ENCODE peak calls at places on chromosomes 13 and 19, in nine cellular contexts. D is adipocyte, J is uterus, V is fibroblast of pulmonary artery, U is nucleus accumbens, X is kidney tubule cell, Y is NCI-H187 treated with DMSO at 0.1 percent for 48 hours, E is SK-N-SH, H is GM06990. N is an unnamed sample.

GRCh38 chr13:93480553-93481106 is 254.0 kb downstream of the GPC6 start:
- DNase-seq in U (no peak), V (peak), E (no peak), J (no peak), D (no peak), Y (no peak), H (no peak), X (no peak), N (no peak)

GRCh38 chr19:19654441-19654840 is 9.0 kb downstream of the ATP13A1 start:
- DNase-seq in V (no peak), H (no peak), J (no peak), U (no peak), X (no peak), D (no peak), Y (no peak), E (no peak), N (no peak)

GRCh38 chr19:46834984-46835383 is 15.7 kb downstream of the AP2S1 start:
- DNase-seq in D (no peak), J (no peak), V (no peak), E (no peak), Y (no peak), H (no peak), X (no peak), U (no peak), N (no peak)

GRCh38 chr19:18830488-18830887 is 1.3 kb upstream of the UPF1 start:
- DNase-seq in V (no peak), H (no peak), E (no peak), J (no peak), X (no peak), Y (no peak), U (no peak), D (no peak), N (no peak)

GRCh38 chr19:52991484-52991883 is 22.2 kb upstream of the ERVV-1 start:
- DNase-seq in V (peak), J (no peak), U (no peak), Y (no peak), D (peak), H (no peak), X (peak), E (no peak), N (no peak)

GRCh38 chr13:34201050-34201913 is 383.3 kb downstream of the RFC3 start:
- DNase-seq in D (peak), X (no peak), Y (no peak), V (peak), H (no peak), U (no peak), E (no peak), J (no peak), N (no peak)

GRCh38 chr19:5018224-5019015 is 49.5 kb downstream of the KDM4B start:
- DNase-seq in V (peak), U (no peak), J (no peak), H (no peak), X (no peak), Y (no peak), E (no peak), D (peak), N (no peak)

GRCh38 chr19:16969127-16969526 is 57.5 kb downstream of the CPAMD8 start:
- DNase-seq in X (no peak), H (no peak), U (no peak), E (no peak), D (no peak), Y (no peak), J (no peak), V (peak), N (no peak)

GRCh38 chr19:2983351-2984195 is 6.2 kb downstream of the TLE6 start:
- DNase-seq in X (peak), E (peak), U (no peak), V (peak), J (peak), Y (peak), H (no peak), D (peak), N (peak)

GRCh38 chr19:4009990-4010807 is 2.7 kb downstream of the PIAS4 start:
- DNase-seq in E (peak), V (no peak), U (no peak), J (no peak), Y (no peak), H (no peak), D (no peak), X (no peak), N (no peak)

GRCh38 chr13:110639935-110640334 is 24.6 kb downstream of the NAXD start:
- DNase-seq in E (no peak), U (no peak), Y (no peak), V (no peak), D (no peak), H (no peak), X (no peak), J (no peak), N (no peak)

GRCh38 chr13:20174656-20175405 is 14.0 kb upstream of the GJA3 start:
- DNase-seq in Y (no peak), J (peak), X (peak), U (peak), E (no peak), D (peak), V (peak), H (peak), N (peak)

GRCh38 chr13:71864094-71864980 is 2.7 kb downstream of the DACH1 start:
- DNase-seq in J (peak), Y (no peak), H (no peak), V (no peak), X (no peak), D (peak), E (peak), U (peak), N (no peak)

GRCh38 chr13:63005625-63006024 is 1590.0 kb upstream of the PCDH20 start:
- DNase-seq in J (no peak), E (no peak), V (no peak), H (no peak), U (no peak), X (no peak), D (no peak), Y (no peak), N (no peak)

GRCh38 chr19:13428352-13428751 is 77.9 kb downstream of the CACNA1A start:
- DNase-seq in D (peak), J (no peak), X (peak), E (peak), U (no peak), V (peak), Y (no peak), H (no peak), N (peak)